ENCODE peak calls at places on chromosome 19, in six cellular contexts. One of them, this sample, is unnamed.

GRCh38 chr19:33507021-33507956 is 14.3 kb downstream of the PEPD start:
- DNase-seq in kidney: no peak
- DNase-seq in lower lobe of right lung: no peak
- DNase-seq in nephron progenitor cell: no peak
- DNase-seq in astrocyte of the spinal cord: no peak
- DNase-seq in IMR-90: no peak
- DNase-seq in this sample: no peak

GRCh38 chr19:47157455-47158321 is 27.1 kb downstream of the SAE1 start:
- DNase-seq in kidney: no peak
- DNase-seq in nephron progenitor cell: peak
- DNase-seq in astrocyte of the spinal cord: peak
- DNase-seq in lower lobe of right lung: no peak
- DNase-seq in IMR-90: peak
- DNase-seq in this sample: no peak

GRCh38 chr19:45591004-45591637 is 6.5 kb upstream of the OPA3 start:
- DNase-seq in astrocyte of the spinal cord: peak
- DNase-seq in nephron progenitor cell: peak
- DNase-seq in lower lobe of right lung: peak
- DNase-seq in kidney: peak
- DNase-seq in IMR-90: peak
- DNase-seq in this sample: no peak

GRCh38 chr19:29006057-29006735 is 206.8 kb downstream of the UQCRFS1 start:
- DNase-seq in IMR-90: peak
- DNase-seq in nephron progenitor cell: no peak
- DNase-seq in lower lobe of right lung: no peak
- DNase-seq in kidney: peak
- DNase-seq in astrocyte of the spinal cord: no peak
- DNase-seq in this sample: no peak

GRCh38 chr19:53394974-53395839 is at the start of gene ZNF765:
- DNase-seq in nephron progenitor cell: peak
- DNase-seq in lower lobe of right lung: peak
- DNase-seq in IMR-90: peak
- DNase-seq in astrocyte of the spinal cord: peak
- DNase-seq in kidney: peak
- DNase-seq in this sample: peak

GRCh38 chr19:35044317-35045117 is 3.0 kb downstream of the HPN start:
- DNase-seq in kidney: no peak
- DNase-seq in astrocyte of the spinal cord: peak
- DNase-seq in IMR-90: peak
- DNase-seq in lower lobe of right lung: no peak
- DNase-seq in nephron progenitor cell: peak
- DNase-seq in this sample: no peak

GRCh38 chr19:10587022-10587838 is at the start of gene AP1M2:
- DNase-seq in IMR-90: no peak
- DNase-seq in nephron progenitor cell: no peak
- DNase-seq in astrocyte of the spinal cord: no peak
- DNase-seq in kidney: no peak
- DNase-seq in lower lobe of right lung: peak
- DNase-seq in this sample: no peak

GRCh38 chr19:2616741-2617392 is 85.6 kb downstream of the GNG7 start:
- DNase-seq in kidney: peak
- DNase-seq in astrocyte of the spinal cord: no peak
- DNase-seq in lower lobe of right lung: peak
- DNase-seq in nephron progenitor cell: no peak
- DNase-seq in IMR-90: no peak
- DNase-seq in this sample: peak

GRCh38 chr19:54179921-54180452 is 7.0 kb upstream of the TMC4 start:
- DNase-seq in astrocyte of the spinal cord: peak
- DNase-seq in nephron progenitor cell: peak
- DNase-seq in IMR-90: peak
- DNase-seq in lower lobe of right lung: peak
- DNase-seq in kidney: peak
- DNase-seq in this sample: no peak

GRCh38 chr19:30529876-30530275 is 157.7 kb downstream of the ZNF536 start:
- DNase-seq in astrocyte of the spinal cord: no peak
- DNase-seq in lower lobe of right lung: no peak
- DNase-seq in nephron progenitor cell: no peak
- DNase-seq in IMR-90: no peak
- DNase-seq in kidney: no peak
- DNase-seq in this sample: no peak

GRCh38 chr19:47707135-47707925 is 5.9 kb upstream of the EHD2 start:
- DNase-seq in IMR-90: peak
- DNase-seq in astrocyte of the spinal cord: peak
- DNase-seq in kidney: peak
- DNase-seq in nephron progenitor cell: peak
- DNase-seq in lower lobe of right lung: peak
- DNase-seq in this sample: no peak

GRCh38 chr19:19106061-19106551 is 32.2 kb downstream of the TMEM161A start:
- DNase-seq in astrocyte of the spinal cord: no peak
- DNase-seq in IMR-90: no peak
- DNase-seq in lower lobe of right lung: no peak
- DNase-seq in nephron progenitor cell: peak
- DNase-seq in kidney: no peak
- DNase-seq in this sample: no peak

GRCh38 chr19:2455481-2456300 is 1.1 kb downstream of the LMNB2 start:
- DNase-seq in kidney: peak
- DNase-seq in lower lobe of right lung: peak
- DNase-seq in nephron progenitor cell: peak
- DNase-seq in IMR-90: no peak
- DNase-seq in astrocyte of the spinal cord: no peak
- DNase-seq in this sample: peak

GRCh38 chr19:10084803-10085202 is 1.3 kb upstream of the SHFL start:
- DNase-seq in nephron progenitor cell: no peak
- DNase-seq in IMR-90: no peak
- DNase-seq in lower lobe of right lung: no peak
- DNase-seq in astrocyte of the spinal cord: no peak
- DNase-seq in kidney: no peak
- DNase-seq in this sample: no peak

GRCh38 chr19:53388904-53389303 is 6.0 kb upstream of the ZNF765 start:
- DNase-seq in IMR-90: peak
- DNase-seq in astrocyte of the spinal cord: no peak
- DNase-seq in nephron progenitor cell: no peak
- DNase-seq in lower lobe of right lung: no peak
- DNase-seq in kidney: no peak
- DNase-seq in this sample: no peak

GRCh38 chr19:54094601-54095000 is 6.0 kb downstream of the OSCAR start:
- DNase-seq in kidney: peak
- DNase-seq in lower lobe of right lung: no peak
- DNase-seq in astrocyte of the spinal cord: no peak
- DNase-seq in IMR-90: no peak
- DNase-seq in nephron progenitor cell: no peak
- DNase-seq in this sample: peak

GRCh38 chr19:35377656-35378055 is 6.8 kb downstream of the GPR42 start:
- DNase-seq in astrocyte of the spinal cord: no peak
- DNase-seq in nephron progenitor cell: no peak
- DNase-seq in lower lobe of right lung: no peak
- DNase-seq in IMR-90: no peak
- DNase-seq in kidney: no peak
- DNase-seq in this sample: no peak

GRCh38 chr19:11339254-11340098 is at the start of gene RAB3D:
- DNase-seq in IMR-90: peak
- DNase-seq in nephron progenitor cell: peak
- DNase-seq in lower lobe of right lung: peak
- DNase-seq in kidney: peak
- DNase-seq in astrocyte of the spinal cord: peak
- DNase-seq in this sample: no peak

GRCh38 chr19:38949580-38950367 is 19.0 kb downstream of the MRPS12 start:
- DNase-seq in nephron progenitor cell: peak
- DNase-seq in IMR-90: peak
- DNase-seq in lower lobe of right lung: peak
- DNase-seq in astrocyte of the spinal cord: peak
- DNase-seq in kidney: peak
- DNase-seq in this sample: peak

GRCh38 chr19:44723952-44724319 is 24.6 kb upstream of the BCL3 start:
- DNase-seq in IMR-90: peak
- DNase-seq in astrocyte of the spinal cord: peak
- DNase-seq in kidney: peak
- DNase-seq in nephron progenitor cell: peak
- DNase-seq in lower lobe of right lung: peak
- DNase-seq in this sample: no peak

GRCh38 chr19:43469160-43469480 is 3.7 kb upstream of the LYPD3 start:
- DNase-seq in kidney: peak
- DNase-seq in lower lobe of right lung: no peak
- DNase-seq in astrocyte of the spinal cord: no peak
- DNase-seq in nephron progenitor cell: no peak
- DNase-seq in IMR-90: no peak
- DNase-seq in this sample: no peak

GRCh38 chr19:16327911-16328823 is 3.5 kb downstream of the KLF2 start:
- DNase-seq in nephron progenitor cell: no peak
- DNase-seq in kidney: peak
- DNase-seq in astrocyte of the spinal cord: peak
- DNase-seq in lower lobe of right lung: peak
- DNase-seq in IMR-90: peak
- DNase-seq in this sample: no peak

GRCh38 chr19:43739419-43739818 is 15.3 kb downstream of the SMG9 start:
- DNase-seq in kidney: no peak
- DNase-seq in astrocyte of the spinal cord: no peak
- DNase-seq in lower lobe of right lung: no peak
- DNase-seq in IMR-90: no peak
- DNase-seq in nephron progenitor cell: no peak
- DNase-seq in this sample: no peak

DNA sequence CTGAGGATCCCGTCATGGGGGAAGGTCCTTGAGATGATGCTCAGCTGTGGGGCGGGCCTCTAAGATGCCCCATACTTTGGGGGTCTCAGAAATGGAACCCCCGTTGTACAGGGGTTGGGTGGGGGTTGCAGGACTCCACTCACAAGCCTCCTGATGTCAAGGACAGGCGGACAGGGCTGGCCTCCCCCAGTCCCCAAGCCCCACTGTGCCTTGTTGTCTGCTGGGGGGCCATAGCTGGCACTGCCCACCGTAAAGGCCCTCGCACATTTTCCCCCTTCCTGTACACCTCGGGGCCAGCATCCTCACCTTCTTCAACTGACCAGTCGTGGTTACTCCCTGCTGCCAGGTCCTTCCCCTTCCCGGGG is 2.7 kb downstream of the SNAPC2 start:
- DNase-seq in IMR-90: no peak
- DNase-seq in astrocyte of the spinal cord: no peak
- DNase-seq in lower lobe of right lung: no peak
- DNase-seq in nephron progenitor cell: no peak
- DNase-seq in kidney: no peak
- DNase-seq in this sample: no peak
- TF ChIP-seq CTCF in IMR-90: no peak
- TF ChIP-seq CTCF in astrocyte of the spinal cord: no peak
- TF ChIP-seq CTCF in lower lobe of right lung: no peak
- TF ChIP-seq CTCF in nephron progenitor cell: no peak
- TF ChIP-seq CTCF in kidney: no peak
- TF ChIP-seq CTCF in this sample: no peak

GRCh38 chr19:56617531-56617930 is 22.4 kb downstream of the ZNF71 start:
- DNase-seq in kidney: no peak
- DNase-seq in nephron progenitor cell: no peak
- DNase-seq in astrocyte of the spinal cord: no peak
- DNase-seq in IMR-90: no peak
- DNase-seq in lower lobe of right lung: no peak
- DNase-seq in this sample: no peak
- TF ChIP-seq CTCF in kidney: no peak
- TF ChIP-seq CTCF in nephron progenitor cell: no peak
- TF ChIP-seq CTCF in astrocyte of the spinal cord: no peak
- TF ChIP-seq CTCF in IMR-90: no peak
- TF ChIP-seq CTCF in lower lobe of right lung: no peak
- TF ChIP-seq CTCF in this sample: no peak

DNA sequence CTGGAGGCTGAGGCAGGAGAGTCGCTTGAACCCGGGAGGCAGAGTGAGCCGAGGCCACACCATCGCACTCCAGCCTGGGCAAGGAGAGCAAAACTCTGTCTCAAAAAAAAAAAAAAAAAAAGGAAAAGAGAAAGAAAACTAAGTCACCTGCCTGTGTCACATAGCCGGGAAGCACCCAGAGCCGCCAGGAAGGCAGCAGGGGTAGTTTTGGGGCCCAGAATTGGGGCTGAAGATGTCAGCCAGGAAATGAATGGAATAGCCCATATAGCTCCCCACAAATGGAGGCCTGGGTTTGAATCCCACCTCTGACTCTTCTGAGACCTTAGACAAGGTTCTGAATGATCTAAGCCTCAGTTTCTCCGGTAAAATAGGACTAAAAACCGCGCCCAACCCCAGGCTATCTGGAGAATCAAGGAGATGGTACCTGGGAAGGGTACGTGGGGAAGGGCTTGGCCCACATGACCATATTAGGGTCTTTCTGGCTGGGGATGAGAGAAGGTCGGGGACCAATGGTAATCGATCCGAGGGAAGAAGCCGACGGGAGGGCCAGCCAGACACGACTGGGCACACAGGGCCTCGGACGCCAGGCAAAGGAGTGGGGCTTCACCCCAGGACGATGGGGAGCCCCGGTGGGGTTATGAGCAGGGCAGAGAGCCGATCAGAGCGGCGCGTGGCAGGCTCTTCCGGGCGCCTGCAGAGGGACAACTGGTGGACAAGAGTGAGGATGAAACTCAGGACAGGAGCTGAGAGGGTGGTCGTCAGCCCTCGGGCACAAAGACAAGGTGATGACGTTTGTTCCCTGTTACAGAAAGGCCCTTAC is 14.4 kb downstream of the CCDC124 start:
- DNase-seq in lower lobe of right lung: no peak
- DNase-seq in IMR-90: no peak
- DNase-seq in nephron progenitor cell: no peak
- DNase-seq in kidney: peak
- DNase-seq in astrocyte of the spinal cord: no peak
- DNase-seq in this sample: no peak
- TF ChIP-seq CTCF in lower lobe of right lung: no peak
- TF ChIP-seq CTCF in IMR-90: no peak
- TF ChIP-seq CTCF in nephron progenitor cell: no peak
- TF ChIP-seq CTCF in kidney: no peak
- TF ChIP-seq CTCF in astrocyte of the spinal cord: no peak
- TF ChIP-seq CTCF in this sample: peak

GRCh38 chr19:48859711-48860572 is 8.5 kb downstream of the PLEKHA4 start:
- DNase-seq in astrocyte of the spinal cord: no peak
- DNase-seq in nephron progenitor cell: no peak
- DNase-seq in IMR-90: no peak
- DNase-seq in kidney: no peak
- DNase-seq in lower lobe of right lung: peak
- DNase-seq in this sample: no peak

GRCh38 chr19:48858984-48859710 is 9.3 kb downstream of the PLEKHA4 start:
- DNase-seq in nephron progenitor cell: no peak
- DNase-seq in astrocyte of the spinal cord: no peak
- DNase-seq in kidney: peak
- DNase-seq in IMR-90: no peak
- DNase-seq in lower lobe of right lung: peak
- DNase-seq in this sample: no peak

GRCh38 chr19:48862827-48863226 is 5.6 kb downstream of the PLEKHA4 start:
- DNase-seq in kidney: no peak
- DNase-seq in lower lobe of right lung: no peak
- DNase-seq in IMR-90: no peak
- DNase-seq in nephron progenitor cell: no peak
- DNase-seq in astrocyte of the spinal cord: no peak
- DNase-seq in this sample: no peak

GRCh38 chr19:48856921-48857320 is 11.5 kb downstream of the PLEKHA4 start:
- DNase-seq in nephron progenitor cell: no peak
- DNase-seq in astrocyte of the spinal cord: peak
- DNase-seq in lower lobe of right lung: no peak
- DNase-seq in kidney: no peak
- DNase-seq in IMR-90: no peak
- DNase-seq in this sample: no peak

DNA sequence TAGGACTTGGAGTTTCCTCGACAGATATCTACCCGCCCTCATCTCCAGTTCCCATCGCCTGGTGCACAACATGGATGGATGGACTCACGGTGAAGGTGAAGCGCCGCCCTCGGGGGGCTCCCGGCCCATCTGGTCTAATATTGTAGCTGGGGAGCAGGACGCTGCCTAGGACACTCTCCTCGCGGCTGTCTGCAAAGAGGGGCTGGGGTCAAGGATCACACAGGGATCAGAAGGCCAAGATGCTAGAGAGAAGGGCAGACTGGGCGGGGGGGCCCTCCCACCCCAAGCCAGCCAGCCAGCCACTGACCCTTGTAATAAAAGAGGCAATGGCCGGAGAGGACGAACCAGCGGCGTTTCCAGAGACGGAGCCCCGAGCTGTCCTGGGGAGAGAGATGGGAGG is 7.1 kb downstream of the PLEKHA4 start:
- DNase-seq in lower lobe of right lung: no peak
- DNase-seq in astrocyte of the spinal cord: no peak
- DNase-seq in IMR-90: no peak
- DNase-seq in kidney: no peak
- DNase-seq in nephron progenitor cell: no peak
- DNase-seq in this sample: no peak
- TF ChIP-seq CTCF in lower lobe of right lung: no peak
- TF ChIP-seq CTCF in astrocyte of the spinal cord: no peak
- TF ChIP-seq CTCF in IMR-90: no peak
- TF ChIP-seq CTCF in kidney: no peak
- TF ChIP-seq CTCF in nephron progenitor cell: no peak
- TF ChIP-seq CTCF in this sample: no peak